ENCODE peak calls at places on chromosomes 6 and 20, in five cellular contexts. C, V, I, F and A are unnamed samples.

GRCh38 chr6:154297711-154298110 is 58.9 kb downstream of the IPCEF1 start:
- DNase-seq in C (no peak), V (peak; percentile 34), I (no peak), F (no peak), A (no peak)

GRCh38 chr20:56517211-56517610 is 7.3 kb upstream of the FAM209A start:
- DNase-seq in C (no peak), V (no peak), I (no peak), F (no peak), A (no peak)

GRCh38 chr6:153135681-153136080 is 4.6 kb upstream of the RGS17 start:
- DNase-seq in C (no peak), V (peak; percentile 33), I (no peak), F (no peak), A (no peak)

GRCh38 chr20:59577037-59577808 is 27.1 kb upstream of the PHACTR3 start:
- DNase-seq in C (no peak), V (no peak), I (no peak), F (no peak), A (no peak)

GRCh38 chr20:1832634-1833033 is 62.6 kb upstream of the SIRPA start:
- DNase-seq in C (no peak), V (no peak), I (no peak), F (no peak), A (no peak)

GRCh38 chr6:112275365-112275764 is 21.0 kb upstream of the LAMA4 start:
- DNase-seq in C (no peak), V (no peak), I (no peak), F (no peak), A (no peak)

GRCh38 chr20:62002882-62003480 is 62.7 kb downstream of the TAF4 start:
- DNase-seq in C (no peak), V (no peak), I (no peak), F (peak; percentile 76), A (no peak)

GRCh38 chr6:147161974-147162495 is 42.2 kb upstream of the STXBP5 start:
- DNase-seq in C (no peak), V (no peak), I (peak; percentile 95), F (no peak), A (no peak)

GRCh38 chr6:109224107-109224875 is 129.0 kb downstream of the CEP57L1 start:
- DNase-seq in C (no peak), V (no peak), I (no peak), F (no peak), A (no peak)

GRCh38 chr6:69796081-69796626 is 656 bp downstream of the LMBRD1 start:
- DNase-seq in C (peak; percentile 49), V (peak; percentile 54), I (peak; percentile 90), F (peak; percentile 76), A (peak; percentile 27)

GRCh38 chr6:30683137-30683979 is 3.1 kb downstream of the PPP1R18 start:
- DNase-seq in C (no peak), V (no peak), I (peak; percentile 39), F (no peak), A (no peak)

GRCh38 chr20:64139200-64140081 is 24.8 kb upstream of the MYT1 start:
- DNase-seq in C (peak; percentile 40), V (no peak), I (no peak), F (no peak), A (no peak)

GRCh38 chr6:7974932-7975763 is 64.6 kb upstream of the TXNDC5 start:
- DNase-seq in C (no peak), V (peak; percentile 92), I (peak; percentile 90), F (peak; percentile 63), A (no peak)

GRCh38 chr6:37005061-37005810 is at the start of gene FGD2:
- DNase-seq in C (no peak), V (no peak), I (no peak), F (no peak), A (peak; percentile 92)

GRCh38 chr6:147782302-147782701 is 273.8 kb downstream of the SAMD5 start:
- DNase-seq in C (no peak), V (no peak), I (peak; percentile 46), F (no peak), A (no peak)

GRCh38 chr6:114342826-114343781 is at the start of gene HS3ST5:
- DNase-seq in C (peak; percentile 41), V (peak; percentile 56), I (no peak), F (peak; percentile 44), A (peak; percentile 24)

GRCh38 chr6:27295301-27296079 is 16.6 kb downstream of the POM121L2 start:
- DNase-seq in C (no peak), V (no peak), I (peak; percentile 81), F (no peak), A (no peak)

GRCh38 chr6:45658958-45659357 is 281.2 kb upstream of the SUPT3H start:
- DNase-seq in C (no peak), V (no peak), I (no peak), F (no peak), A (no peak)

GRCh38 chr6:156557269-156557885 is 219.8 kb upstream of the ARID1B start:
- DNase-seq in C (no peak), V (peak; percentile 33), I (peak; percentile 37), F (peak; percentile 78), A (no peak)

GRCh38 chr6:137870286-137870685 is 3.2 kb downstream of the TNFAIP3 start:
- DNase-seq in C (no peak), V (no peak), I (no peak), F (no peak), A (no peak)

GRCh38 chr6:133046576-133046975 is 194.6 kb upstream of the EYA4 start:
- DNase-seq in C (no peak), V (no peak), I (no peak), F (no peak), A (no peak)

GRCh38 chr6:5025911-5026819 is 22.3 kb upstream of the RPP40 start:
- DNase-seq in C (no peak), V (peak; percentile 50), I (peak; percentile 14), F (peak; percentile 66), A (no peak)

GRCh38 chr20:50762045-50762422 is 30.7 kb downstream of the PARD6B start:
- DNase-seq in C (no peak), V (peak; percentile 17), I (no peak), F (peak; percentile 31), A (no peak)

GRCh38 chr6:39381535-39382140 is 59.1 kb upstream of the KCNK16 start:
- DNase-seq in C (no peak), V (no peak), I (no peak), F (no peak), A (no peak)

GRCh38 chr6:101114703-101115102 is 233.6 kb upstream of the ASCC3 start:
- DNase-seq in C (no peak), V (peak; percentile 43), I (peak; percentile 49), F (peak; percentile 7), A (peak; percentile 20)

GRCh38 chr6:144150673-144151009 is 324 bp downstream of the STX11 start:
- DNase-seq in C (no peak), V (peak; percentile 33), I (peak; percentile 11), F (peak; percentile 42), A (no peak)

GRCh38 chr6:139373928-139374356 is 506 bp downstream of the CITED2 start:
- DNase-seq in C (no peak), V (peak; percentile 40), I (peak; percentile 69), F (no peak), A (peak; percentile 31)

GRCh38 chr6:303948-304558 is 11.8 kb downstream of the DUSP22 start:
- DNase-seq in C (no peak), V (no peak), I (no peak), F (no peak), A (no peak)
- TF ChIP-seq CTCF in C (no peak), V (no peak), I (no peak), F (no peak), A (peak; percentile 42)

DNA sequence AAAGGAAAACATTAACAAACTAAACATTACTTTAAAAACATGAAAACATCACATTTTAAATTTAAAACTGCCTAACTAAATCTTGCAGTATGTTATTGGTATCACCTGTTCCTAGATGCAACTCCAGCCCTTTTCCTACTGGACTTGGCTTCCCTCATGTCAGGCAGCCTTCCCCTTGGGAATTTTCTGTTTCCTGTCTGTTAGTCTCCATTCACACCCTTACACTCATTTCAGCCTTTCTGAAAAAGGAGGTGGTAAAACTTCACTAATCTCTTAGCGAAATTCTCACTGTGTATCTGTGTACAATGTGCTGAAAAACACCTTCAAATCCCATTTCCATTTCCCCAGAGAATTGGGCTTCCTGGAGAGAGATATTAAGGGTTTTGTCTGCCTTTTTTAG is 192.1 kb upstream of the RNF217 start:
- DNase-seq in C (no peak), V (no peak), I (no peak), F (no peak), A (no peak)
- TF ChIP-seq CTCF in C (no peak), V (no peak), I (no peak), F (no peak), A (no peak)

GRCh38 chr20:34705008-34705382 is 851 bp downstream of the TP53INP2 start:
- DNase-seq in C (no peak), V (no peak), I (no peak), F (no peak), A (no peak)

GRCh38 chr20:34705383-34706021 is 1.4 kb downstream of the TP53INP2 start:
- DNase-seq in C (peak; percentile 77), V (peak; percentile 23), I (peak; percentile 65), F (peak; percentile 38), A (no peak)

GRCh38 chr20:34703061-34703572 is 1.0 kb upstream of the TP53INP2 start:
- DNase-seq in C (no peak), V (no peak), I (no peak), F (no peak), A (no peak)

GRCh38 chr20:34704177-34705007 is at the start of gene TP53INP2:
- DNase-seq in C (peak; percentile 97), V (peak; percentile 97), I (peak; percentile 68), F (peak; percentile 96), A (peak; percentile 89)

DNA sequence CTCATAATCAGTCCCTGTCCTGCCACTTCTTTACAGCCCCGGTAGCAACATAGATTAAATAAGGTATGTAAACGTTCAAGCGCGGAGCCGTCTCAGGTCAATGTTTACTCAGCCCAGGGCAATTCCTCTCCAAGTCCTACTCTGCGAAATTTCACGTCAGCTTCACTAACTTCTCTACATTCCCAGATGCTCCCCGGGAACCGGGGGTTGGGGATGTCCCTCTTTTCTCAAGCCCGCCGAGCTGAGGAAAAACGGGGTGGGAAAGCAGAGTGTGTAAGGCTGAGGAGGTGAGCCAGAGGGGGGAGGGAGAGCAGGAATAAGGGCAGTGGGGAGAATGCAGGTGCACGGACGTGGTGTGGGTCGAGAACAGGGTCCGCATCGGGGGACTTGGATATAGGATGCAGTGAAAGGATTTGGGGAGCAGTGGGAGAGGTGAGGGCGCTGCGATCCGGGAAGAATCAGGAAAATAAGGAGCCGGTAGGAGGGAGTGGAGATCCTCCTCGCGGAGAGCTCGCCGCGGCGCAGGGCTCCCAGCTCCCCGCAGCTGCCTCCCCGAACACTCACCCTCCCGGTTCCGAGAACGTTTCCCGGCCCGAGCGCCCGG is 469 bp upstream of the TP53INP2 start:
- DNase-seq in C (no peak), V (peak; percentile 23), I (peak; percentile 28), F (peak; percentile 43), A (no peak)
- TF ChIP-seq CTCF in C (no peak), V (no peak), I (no peak), F (no peak), A (no peak)

DNA sequence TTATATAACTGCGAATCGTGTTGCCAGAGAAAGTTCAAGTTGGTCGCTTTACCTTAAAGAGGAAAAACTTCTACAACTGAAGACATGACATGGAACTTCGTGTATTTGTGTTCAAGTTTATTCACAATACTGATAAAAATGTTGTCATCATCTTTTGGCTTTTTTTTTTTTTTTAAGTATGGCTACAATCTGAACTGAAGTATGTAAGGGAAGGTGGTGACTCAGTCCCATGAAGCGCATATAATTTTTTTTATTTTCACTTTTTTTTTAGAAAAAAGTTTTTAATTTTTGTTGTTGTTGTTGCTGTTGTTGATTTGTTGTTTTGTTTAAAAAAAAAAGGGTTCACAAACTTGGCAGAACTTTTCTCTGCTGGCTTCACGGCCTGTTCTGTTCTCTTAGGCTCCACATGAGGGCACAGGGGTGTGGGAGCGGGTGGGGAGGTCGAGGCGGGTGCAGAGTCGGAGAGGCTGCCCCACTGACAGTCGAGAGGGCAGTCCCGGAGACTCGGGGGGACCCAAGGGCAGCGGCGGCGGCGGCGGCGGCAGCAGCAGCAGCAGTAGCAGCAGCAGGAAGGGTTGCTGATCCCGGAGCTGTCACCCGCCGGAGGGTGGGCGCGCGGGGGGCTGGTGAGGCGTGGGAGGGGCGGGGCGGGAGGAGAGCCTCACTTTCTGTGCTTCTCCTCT is 17.0 kb downstream of the TFAP2A start:
- DNase-seq in C (no peak), V (no peak), I (no peak), F (no peak), A (no peak)
- TF ChIP-seq CTCF in C (no peak), V (no peak), I (no peak), F (no peak), A (no peak)